ENCODE peak calls at places on chromosomes 13 and 19, in four cellular contexts. E is prostate gland, C is neural progenitor cell, V is left ventricle myocardium inferior. Q is an unnamed sample.

GRCh38 chr13:114048463-114048862 is 74.6 kb upstream of the C13orf46 start:
- DNase-seq in C (peak), E (no peak), V (no peak), Q (no peak)

GRCh38 chr13:80276371-80277289 is 64.3 kb downstream of the SPRY2 start:
- DNase-seq in C (peak), E (no peak), V (no peak), Q (no peak)

GRCh38 chr19:39924952-39925351 is 9.5 kb downstream of the FCGBP start:
- DNase-seq in V (no peak), E (no peak), C (no peak), Q (peak)

GRCh38 chr19:7789447-7789846 is 26.4 kb downstream of the CLEC4M start:
- DNase-seq in V (no peak), C (peak), E (no peak), Q (peak)

GRCh38 chr13:100658363-100658762 is 16.2 kb downstream of the TMTC4 start:
- DNase-seq in C (no peak), E (no peak), V (no peak), Q (no peak)

GRCh38 chr13:77139311-77139710 is 112.4 kb upstream of the FBXL3 start:
- DNase-seq in C (no peak), V (no peak), E (no peak), Q (no peak)

GRCh38 chr13:34578917-34579316 is 363.2 kb upstream of the NBEA start:
- DNase-seq in C (no peak), E (no peak), V (no peak), Q (no peak)

GRCh38 chr19:54415901-54416621 is 797 bp downstream of the TTYH1 start:
- DNase-seq in C (peak), E (no peak), V (no peak), Q (no peak)

GRCh38 chr13:103656329-103656728 is 590.1 kb upstream of the SLC10A2 start:
- DNase-seq in E (no peak), V (no peak), C (no peak), Q (no peak)

GRCh38 chr13:69857188-69857821 is 250.3 kb upstream of the ATXN8OS start:
- DNase-seq in C (peak), E (no peak), V (no peak), Q (no peak)

GRCh38 chr13:100836696-100837095 is 162.1 kb upstream of the TMTC4 start:
- DNase-seq in E (no peak), V (no peak), C (no peak), Q (no peak)

GRCh38 chr19:43675269-43675879 is 5.4 kb upstream of the PLAUR start:
- DNase-seq in V (no peak), E (peak), C (no peak), Q (peak)

GRCh38 chr13:94657167-94657566 is 55.2 kb downstream of the SOX21 start:
- DNase-seq in V (no peak), E (no peak), C (no peak), Q (no peak)
- H3K27ac ChIP-seq in V (no peak), E (no peak), C (no peak), Q (no peak)

GRCh38 chr13:64441740-64442139 is 2788.4 kb downstream of the PCDH9 start:
- DNase-seq in E (no peak), C (no peak), V (no peak), Q (no peak)

GRCh38 chr13:64446372-64446771 is 2783.8 kb downstream of the PCDH9 start:
- DNase-seq in C (no peak), E (no peak), V (no peak), Q (no peak)
- TF ChIP-seq CTCF in C (peak), E (peak), V (no peak), Q (no peak)

GRCh38 chr19:51128227-51128626 is 3.5 kb downstream of the SIGLEC9 start:
- DNase-seq in E (no peak), C (no peak), V (no peak), Q (no peak)

GRCh38 chr19:51125421-51126075 is 842 bp downstream of the SIGLEC9 start:
- DNase-seq in V (no peak), C (no peak), E (no peak), Q (no peak)

GRCh38 chr19:51129716-51130115 is 5.0 kb downstream of the SIGLEC9 start:
- DNase-seq in C (no peak), E (no peak), V (no peak), Q (no peak)

GRCh38 chr19:51127032-51127431 is 2.3 kb downstream of the SIGLEC9 start:
- DNase-seq in E (no peak), V (no peak), C (no peak), Q (no peak)

DNA sequence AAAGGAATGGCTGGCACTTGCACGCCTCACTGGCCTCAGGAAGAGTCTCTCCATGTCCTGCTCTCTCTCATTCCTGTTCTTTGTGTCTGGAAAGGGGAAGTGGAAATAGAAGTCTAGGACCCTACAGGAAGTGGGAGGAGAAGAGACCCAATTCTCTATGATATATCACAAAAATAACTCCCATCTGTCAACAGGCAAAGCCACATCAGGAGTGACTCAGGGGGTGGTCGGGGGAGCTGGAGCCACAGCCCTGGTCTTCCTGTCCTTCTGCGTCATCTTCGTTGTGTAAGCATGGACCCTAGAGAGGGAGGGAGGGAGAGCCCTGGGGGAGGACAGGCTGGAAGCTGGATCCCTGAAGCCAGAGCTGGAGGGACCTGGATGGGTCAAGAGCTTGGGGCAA is 3.0 kb downstream of the SIGLEC9 start:
- DNase-seq in C (no peak), V (no peak), E (no peak), Q (no peak)
- H3K4me3 ChIP-seq in C (no peak), V (peak), E (no peak), Q (no peak)

DNA sequence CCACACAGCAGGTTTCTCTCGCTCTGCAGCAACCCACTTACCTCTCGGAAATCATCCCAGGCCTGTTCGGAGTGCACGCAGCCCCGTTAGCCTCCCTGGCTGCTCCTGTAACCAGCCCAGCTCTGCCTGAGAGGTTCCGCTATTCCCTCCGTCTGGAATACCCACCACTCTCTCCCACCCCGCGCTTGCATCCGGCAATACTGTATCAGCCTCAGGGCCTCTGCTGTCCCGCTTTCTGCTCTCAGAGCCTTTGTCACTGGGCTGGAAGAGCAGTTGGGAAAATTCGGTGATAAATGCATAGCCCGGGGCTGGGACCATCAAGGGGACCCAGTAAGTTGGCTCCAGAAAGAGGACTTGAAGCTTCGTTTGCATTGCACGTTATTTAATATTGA is 759 bp upstream of the TLE6 start:
- DNase-seq in E (no peak), C (peak), V (no peak), Q (no peak)
- H3K27ac ChIP-seq in E (no peak), C (no peak), V (peak), Q (no peak)

GRCh38 chr13:73772449-73773186 is 361.6 kb downstream of the KLF12 start:
- DNase-seq in V (no peak), E (no peak), C (no peak), Q (no peak)

GRCh38 chr13:73765651-73766384 is 368.4 kb downstream of the KLF12 start:
- DNase-seq in V (peak), C (peak), E (peak), Q (peak)

GRCh38 chr13:73767191-73767741 is 366.9 kb downstream of the KLF12 start:
- DNase-seq in C (peak), E (no peak), V (no peak), Q (no peak)

DNA sequence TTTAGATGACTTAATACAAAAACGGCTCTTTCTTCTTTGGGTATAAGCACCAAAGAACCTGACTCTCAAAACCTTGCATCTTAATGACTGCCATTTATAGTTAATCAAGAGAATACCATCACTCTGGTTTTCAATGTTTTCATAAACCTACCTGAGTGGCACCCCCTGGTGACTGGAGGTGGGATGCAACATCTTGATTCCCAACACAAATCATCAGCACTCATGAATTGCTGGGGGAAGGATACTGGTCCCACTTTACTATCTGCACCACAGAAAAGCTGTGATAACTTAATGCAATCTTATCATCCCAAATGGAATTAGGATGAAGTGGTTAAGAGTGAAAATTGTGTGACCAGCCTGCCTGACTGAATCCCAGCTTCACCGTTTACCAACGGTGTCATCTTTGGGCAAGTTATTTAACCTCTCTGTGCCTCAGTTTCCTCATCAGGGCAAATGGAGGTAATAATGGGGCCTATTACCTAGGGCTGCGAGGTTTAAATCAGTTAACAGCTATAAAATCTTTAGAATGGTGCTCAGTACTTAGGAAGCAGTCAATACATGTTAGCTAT is 366.4 kb downstream of the KLF12 start:
- DNase-seq in E (no peak), V (no peak), C (peak), Q (peak)
- TF ChIP-seq CTCF in E (no peak), V (peak), C (peak), Q (no peak)

GRCh38 chr13:40644838-40645620 is 21.4 kb downstream of the FOXO1 start:
- DNase-seq in C (peak), E (no peak), V (no peak), Q (no peak)
- H3K4me3 ChIP-seq in C (no peak), E (no peak), V (peak), Q (no peak)

GRCh38 chr13:37495046-37495445 is 103.5 kb downstream of the POSTN start:
- DNase-seq in E (no peak), V (no peak), C (no peak), Q (no peak)
- H3K27ac ChIP-seq in E (no peak), V (no peak), C (no peak), Q (no peak)

GRCh38 chr13:111219306-111219705 is 101.1 kb upstream of the TEX29 start:
- DNase-seq in E (no peak), C (no peak), V (peak), Q (no peak)
- TF ChIP-seq CTCF in E (no peak), C (no peak), V (no peak), Q (no peak)